ENCODE peak calls at places on chromosomes 7 and 10, in seven cellular contexts. X is testis; K is NCI-H187 treated with DMSO at 0.1 percent for 48 hours; A is ELR; R is HT1080; J is HS-5; L is activated T-helper 1 cell treated with anti-CD3 and anti-CD28 coated beads, Interleukin-12 subunit alpha, Interleukin-12 subunit beta, Interleukin-2, Interleukin-4 antibody, amounts not matched to agents 30 ng/mL and 10 ng/mL and 1 ng/mL, durations not matched to agents 14 hours and 24 hours and 36 hours. I is an unnamed sample.

GRCh38 chr7:98051118-98051744 is 55.4 kb upstream of the LMTK2 start:
- DNase-seq in X (peak), K (no peak), A (no peak), R (no peak), J (no peak), L (peak), I (peak)

GRCh38 chr10:3746634-3747033 is 38.4 kb downstream of the KLF6 start:
- DNase-seq in X (no peak), K (no peak), A (no peak), R (no peak), J (no peak), L (no peak), I (no peak)

GRCh38 chr7:157476654-157477549 is 140.1 kb downstream of the DNAJB6 start:
- DNase-seq in X (no peak), K (no peak), A (no peak), R (no peak), J (no peak), L (no peak), I (no peak)

GRCh38 chr7:21941570-21942224 is 4.0 kb downstream of the CDCA7L start:
- DNase-seq in X (no peak), K (no peak), A (peak), R (no peak), J (no peak), L (no peak), I (no peak)

GRCh38 chr10:117993166-117993565 is 53.6 kb downstream of the RAB11FIP2 start:
- DNase-seq in X (no peak), K (no peak), A (no peak), R (no peak), J (no peak), L (no peak), I (no peak)

GRCh38 chr7:86911703-86912102 is 147.8 kb downstream of the ELAPOR2 start:
- DNase-seq in X (no peak), K (no peak), A (no peak), R (no peak), J (no peak), L (no peak), I (no peak)

GRCh38 chr10:79320785-79321493 is 26.3 kb upstream of the PPIF start:
- DNase-seq in X (no peak), K (no peak), A (peak), R (peak), J (peak), L (no peak), I (no peak)

GRCh38 chr7:51471199-51472016 is 154.8 kb upstream of the COBL start:
- DNase-seq in X (no peak), K (no peak), A (no peak), R (no peak), J (no peak), L (no peak), I (no peak)

GRCh38 chr7:87231715-87232114 is 12.2 kb upstream of the TMEM243 start:
- DNase-seq in X (peak), K (no peak), A (no peak), R (no peak), J (no peak), L (no peak), I (no peak)

GRCh38 chr7:154767194-154767593 is 235.7 kb downstream of the PAXIP1 start:
- DNase-seq in X (no peak), K (no peak), A (no peak), R (peak), J (no peak), L (no peak), I (no peak)

GRCh38 chr10:23556727-23557440 is 118.0 kb downstream of the OTUD1 start:
- DNase-seq in X (no peak), K (no peak), A (peak), R (peak), J (peak), L (no peak), I (no peak)

GRCh38 chr10:114181971-114182370 is 2.8 kb downstream of the TDRD1 start:
- DNase-seq in X (no peak), K (no peak), A (no peak), R (no peak), J (no peak), L (no peak), I (no peak)

GRCh38 chr7:45589915-45590678 is 15.9 kb downstream of the ADCY1 start:
- DNase-seq in X (no peak), K (no peak), A (no peak), R (no peak), J (no peak), L (no peak), I (no peak)

GRCh38 chr10:33746878-33747277 is 412.4 kb upstream of the NRP1 start:
- DNase-seq in X (no peak), K (no peak), A (peak), R (no peak), J (no peak), L (no peak), I (no peak)

GRCh38 chr7:48384180-48384752 is 213.0 kb downstream of the ABCA13 start:
- DNase-seq in X (no peak), K (no peak), A (no peak), R (no peak), J (no peak), L (no peak), I (no peak)

GRCh38 chr10:21047511-21047910 is 150.4 kb upstream of the NEBL start:
- DNase-seq in X (no peak), K (no peak), A (no peak), R (no peak), J (no peak), L (no peak), I (no peak)

GRCh38 chr10:91711885-91712284 is 79.0 kb upstream of the PPP1R3C start:
- DNase-seq in X (no peak), K (no peak), A (no peak), R (no peak), J (no peak), L (no peak), I (no peak)

GRCh38 chr10:3172081-3172445 is 519 bp downstream of the PITRM1 start:
- DNase-seq in X (peak), K (no peak), A (peak), R (peak), J (peak), L (no peak), I (no peak)

GRCh38 chr7:48052748-48053147 is 17.4 kb downstream of the C7orf57 start:
- DNase-seq in X (no peak), K (no peak), A (peak), R (peak), J (peak), L (no peak), I (no peak)

GRCh38 chr10:27819781-27820531 is 74.3 kb upstream of the MKX start:
- DNase-seq in X (no peak), K (no peak), A (peak), R (peak), J (peak), L (no peak), I (no peak)

GRCh38 chr7:45663965-45664623 is 89.9 kb downstream of the ADCY1 start:
- DNase-seq in X (peak), K (no peak), A (no peak), R (no peak), J (no peak), L (no peak), I (no peak)

GRCh38 chr10:24174014-24174413 is 34.9 kb upstream of the KIAA1217 start:
- DNase-seq in X (no peak), K (no peak), A (no peak), R (peak), J (no peak), L (no peak), I (no peak)

GRCh38 chr7:101631224-101631714 is 2.2 kb upstream of the MYL10 start:
- DNase-seq in X (peak), K (no peak), A (peak), R (peak), J (no peak), L (no peak), I (no peak)

GRCh38 chr10:110404374-110404773 is 93.3 kb upstream of the DUSP5 start:
- DNase-seq in X (no peak), K (no peak), A (no peak), R (no peak), J (no peak), L (no peak), I (no peak)

GRCh38 chr7:27142562-27143021 is 889 bp downstream of the HOXA5 start:
- DNase-seq in X (peak), K (no peak), A (no peak), R (no peak), J (no peak), L (no peak), I (no peak)